ENCODE peak calls at places on chromosomes 11 and 22, in eight cellular contexts. K, V, H, E, N, I, B and O are unnamed samples.

GRCh38 chr11:126700773-126701554 is 299.6 kb downstream of the KIRREL3 start:
- DNase-seq in K (no peak), V (no peak), H (no peak), E (no peak), N (no peak), I (no peak), B (peak; percentile 32), O (peak; percentile 70)

GRCh38 chr11:56331861-56332491 is 13.9 kb upstream of the OR8K1 start:
- DNase-seq in K (peak; percentile 69), V (peak; percentile 64), H (no peak), E (no peak), N (no peak), I (no peak), B (peak; percentile 27), O (no peak)

GRCh38 chr11:75557649-75558494 is 4.2 kb upstream of the SERPINH1 start:
- DNase-seq in K (no peak), V (no peak), H (no peak), E (no peak), N (no peak), I (no peak), B (peak; percentile 73), O (no peak)

GRCh38 chr11:107859459-107860239 is 1.1 kb upstream of the SLC35F2 start:
- DNase-seq in K (no peak), V (no peak), H (no peak), E (peak; percentile 59), N (no peak), I (peak; percentile 52), B (peak; percentile 55), O (no peak)

GRCh38 chr22:31155425-31155824 is 4.6 kb upstream of the RNF185 start:
- DNase-seq in K (no peak), V (no peak), H (no peak), E (no peak), N (no peak), I (no peak), B (no peak), O (no peak)

GRCh38 chr11:62241095-62241494 is 944 bp upstream of the SCGB1D2 start:
- DNase-seq in K (no peak), V (no peak), H (no peak), E (no peak), N (no peak), I (no peak), B (no peak), O (no peak)

GRCh38 chr11:45161252-45162063 is 15.0 kb downstream of the PRDM11 start:
- DNase-seq in K (no peak), V (no peak), H (no peak), E (no peak), N (peak; percentile 68), I (no peak), B (no peak), O (no peak)

GRCh38 chr11:75815345-75815983 is 454 bp downstream of the UVRAG start:
- DNase-seq in K (no peak), V (no peak), H (no peak), E (peak; percentile 50), N (no peak), I (peak; percentile 52), B (peak; percentile 40), O (no peak)

GRCh38 chr11:72446929-72447753 is 12.8 kb upstream of the CLPB start:
- DNase-seq in K (no peak), V (no peak), H (peak; percentile 21), E (no peak), N (peak; percentile 6), I (no peak), B (peak; percentile 79), O (peak; percentile 71)

GRCh38 chr11:71310184-71310583 is 57.8 kb upstream of the SHANK2 start:
- DNase-seq in K (no peak), V (peak; percentile 4), H (no peak), E (no peak), N (no peak), I (no peak), B (no peak), O (no peak)

GRCh38 chr11:494761-495536 is 12.1 kb downstream of the RNH1 start:
- DNase-seq in K (peak; percentile 98), V (no peak), H (no peak), E (no peak), N (no peak), I (no peak), B (no peak), O (peak; percentile 64)

GRCh38 chr22:31625661-31626426 is 36.2 kb downstream of the PISD start:
- DNase-seq in K (peak; percentile 96), V (no peak), H (peak; percentile 10), E (no peak), N (peak; percentile 79), I (no peak), B (no peak), O (peak; percentile 52)

GRCh38 chr22:35156945-35157344 is 91.0 kb downstream of the ISX start:
- DNase-seq in K (no peak), V (no peak), H (no peak), E (no peak), N (no peak), I (no peak), B (no peak), O (no peak)